ENCODE peak calls at places on chromosomes 5 and 9, in seven cellular contexts. Q, G, K, M, J, N and U are unnamed samples. For H3K4me1, the result is how much of the 10 kb centered on the place peaks cover.

GRCh38 chr9:74092491-74092834 is 404.7 kb upstream of the RORB start:
- DNase-seq in Q (no peak), G (no peak), K (no peak), M (no peak), J (no peak), N (no peak), U (no peak)

GRCh38 chr5:124704594-124705284 is 41.7 kb downstream of the ZNF608 start:
- DNase-seq in Q (no peak), G (no peak), K (no peak), M (no peak), J (no peak), N (no peak), U (no peak)

GRCh38 chr5:151779531-151780125 is 7.9 kb downstream of the G3BP1 start:
- DNase-seq in Q (no peak), G (no peak), K (no peak), M (no peak), J (no peak), N (no peak), U (no peak)

GRCh38 chr5:160423025-160423554 is 1.4 kb downstream of the PTTG1 start:
- DNase-seq in Q (no peak), G (no peak), K (no peak), M (no peak), J (no peak), N (no peak), U (no peak)

GRCh38 chr9:123111427-123111826 is 78.0 kb downstream of the GPR21 start:
- DNase-seq in Q (no peak), G (no peak), K (no peak), M (no peak), J (no peak), N (peak), U (no peak)

GRCh38 chr5:134647750-134648424 is 698 bp upstream of the SEC24A start:
- DNase-seq in Q (no peak), G (no peak), K (no peak), M (no peak), J (no peak), N (peak), U (no peak)

GRCh38 chr5:18954239-18954638 is 1033.8 kb downstream of the CDH18 start:
- DNase-seq in Q (no peak), G (no peak), K (no peak), M (no peak), J (no peak), N (no peak), U (no peak)

GRCh38 chr5:43367453-43367852 is 44.7 kb downstream of the CCL28 start:
- DNase-seq in Q (no peak), G (no peak), K (no peak), M (no peak), J (no peak), N (no peak), U (no peak)

GRCh38 chr5:9608093-9608492 is 22.1 kb downstream of the TAS2R1 start:
- DNase-seq in Q (no peak), G (no peak), K (no peak), M (no peak), J (no peak), N (no peak), U (no peak)

GRCh38 chr5:40414922-40415321 is 264.8 kb upstream of the PTGER4 start:
- DNase-seq in Q (no peak), G (no peak), K (no peak), M (no peak), J (no peak), N (no peak), U (no peak)
- H3K4me1 ChIP-seq in Q (under half), G (under half), K (under half), M (under half), J (under half), N (under half), U (under half)

GRCh38 chr5:33370135-33370472 is 70.7 kb upstream of the TARS1 start:
- DNase-seq in Q (no peak), G (no peak), K (no peak), M (no peak), J (no peak), N (no peak), U (no peak)
- TF ChIP-seq CTCF in Q (no peak), G (no peak), K (no peak), M (no peak), J (no peak), N (no peak), U (no peak)

GRCh38 chr9:131299346-131299745 is 9.8 kb downstream of the PLPP7 start:
- DNase-seq in Q (no peak), G (no peak), K (no peak), M (no peak), J (no peak), N (no peak), U (no peak)
- H3K4me1 ChIP-seq in Q (under half), G (under half), K (under half), M (under half), J (under half), N (under half), U (under half)

GRCh38 chr9:37941253-37941652 is 37.3 kb upstream of the SLC25A51 start:
- DNase-seq in Q (no peak), G (no peak), K (no peak), M (no peak), J (no peak), N (no peak), U (no peak)
- TF ChIP-seq CTCF in Q (no peak), G (no peak), K (peak), M (no peak), J (no peak), N (no peak), U (no peak)

DNA sequence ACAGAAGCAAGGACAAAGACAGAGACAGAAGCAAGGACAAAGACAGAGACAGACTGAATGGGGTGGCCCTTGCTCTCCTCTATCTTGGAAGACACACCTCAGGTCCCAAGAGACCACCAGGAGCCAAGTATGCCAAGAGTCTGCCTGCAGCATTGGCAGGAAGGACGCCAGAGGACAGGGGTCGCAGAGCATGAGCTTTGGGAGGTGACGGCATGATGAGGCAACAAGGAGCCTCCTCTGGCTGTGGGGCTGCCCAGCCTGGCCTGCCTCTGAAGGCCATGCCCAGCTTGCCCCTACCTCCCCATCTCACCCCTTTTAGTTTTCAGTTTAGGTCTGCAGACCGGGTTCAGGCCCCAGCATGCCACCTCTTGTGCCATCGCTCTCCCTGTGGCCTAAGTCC is 17.6 kb downstream of the PDGFRB start:
- DNase-seq in Q (no peak), G (no peak), K (no peak), M (no peak), J (no peak), N (no peak), U (no peak)
- H3K4me1 ChIP-seq in Q (under half), G (under half), K (under half), M (half or more), J (half or more), N (under half), U (half or more)